ENCODE peak calls at places on chromosome 17, in five cellular contexts. One of them, this sample, is unnamed.
A peak's percentile ranks its signal among the peaks of the same experiment; 100 is the strongest.

GRCh38 chr17:65055280-65055707 is 1.2 kb downstream of the GNA13 start:
- DNase-seq in uterus: no peak
- DNase-seq in CD4-positive, alpha-beta T cell: no peak
- DNase-seq in caudate nucleus: no peak
- DNase-seq in lung: no peak
- DNase-seq in this sample: no peak

GRCh38 chr17:79074650-79075432 is at the start of gene ENGASE:
- DNase-seq in lung: peak; percentile 94
- DNase-seq in CD4-positive, alpha-beta T cell: peak; percentile 90
- DNase-seq in uterus: peak; percentile 89
- DNase-seq in caudate nucleus: peak; percentile 90
- DNase-seq in this sample: peak; percentile 59

GRCh38 chr17:17420561-17421269 is 56.1 kb upstream of the MED9 start:
- DNase-seq in caudate nucleus: no peak
- DNase-seq in CD4-positive, alpha-beta T cell: no peak
- DNase-seq in uterus: peak; percentile 62
- DNase-seq in lung: no peak
- DNase-seq in this sample: no peak

GRCh38 chr17:58224315-58224714 is 5.3 kb upstream of the MKS1 start:
- DNase-seq in caudate nucleus: no peak
- DNase-seq in CD4-positive, alpha-beta T cell: no peak
- DNase-seq in uterus: no peak
- DNase-seq in lung: no peak
- DNase-seq in this sample: no peak

GRCh38 chr17:81210868-81211267 is 11.9 kb downstream of the CEP131 start:
- DNase-seq in CD4-positive, alpha-beta T cell: no peak
- DNase-seq in uterus: no peak
- DNase-seq in caudate nucleus: no peak
- DNase-seq in lung: no peak
- DNase-seq in this sample: no peak

GRCh38 chr17:18256351-18256750 is 2.2 kb downstream of the FLII start:
- DNase-seq in caudate nucleus: no peak
- DNase-seq in CD4-positive, alpha-beta T cell: no peak
- DNase-seq in lung: no peak
- DNase-seq in uterus: no peak
- DNase-seq in this sample: no peak

GRCh38 chr17:42684929-42685556 is 2.7 kb downstream of the CNTNAP1 start:
- DNase-seq in uterus: no peak
- DNase-seq in caudate nucleus: no peak
- DNase-seq in CD4-positive, alpha-beta T cell: no peak
- DNase-seq in lung: no peak
- DNase-seq in this sample: no peak

GRCh38 chr17:21199856-21200255 is 14.1 kb downstream of the TMEM11 start:
- DNase-seq in CD4-positive, alpha-beta T cell: no peak
- DNase-seq in caudate nucleus: no peak
- DNase-seq in uterus: no peak
- DNase-seq in lung: no peak
- DNase-seq in this sample: no peak

GRCh38 chr17:39794249-39794970 is 56.7 kb downstream of the GRB7 start:
- DNase-seq in CD4-positive, alpha-beta T cell: no peak
- DNase-seq in uterus: no peak
- DNase-seq in lung: no peak
- DNase-seq in caudate nucleus: no peak
- DNase-seq in this sample: no peak

GRCh38 chr17:65268832-65269231 is 131.7 kb downstream of the RGS9 start:
- DNase-seq in uterus: no peak
- DNase-seq in caudate nucleus: no peak
- DNase-seq in lung: no peak
- DNase-seq in CD4-positive, alpha-beta T cell: no peak
- DNase-seq in this sample: no peak

GRCh38 chr17:48549909-48550308 is 5.0 kb upstream of the HOXB2 start:
- DNase-seq in caudate nucleus: no peak
- DNase-seq in CD4-positive, alpha-beta T cell: no peak
- DNase-seq in lung: no peak
- DNase-seq in uterus: no peak
- DNase-seq in this sample: no peak

GRCh38 chr17:40450175-40450574 is 6.9 kb downstream of the IGFBP4 start:
- DNase-seq in lung: no peak
- DNase-seq in CD4-positive, alpha-beta T cell: peak; percentile 38
- DNase-seq in caudate nucleus: no peak
- DNase-seq in uterus: peak; percentile 59
- DNase-seq in this sample: no peak

GRCh38 chr17:79395545-79395944 is 215.3 kb downstream of the RBFOX3 start:
- DNase-seq in lung: no peak
- DNase-seq in CD4-positive, alpha-beta T cell: no peak
- DNase-seq in caudate nucleus: no peak
- DNase-seq in uterus: no peak
- DNase-seq in this sample: no peak

GRCh38 chr17:44331249-44331760 is 6.7 kb upstream of the SLC25A39 start:
- DNase-seq in uterus: peak; percentile 72
- DNase-seq in caudate nucleus: peak; percentile 43
- DNase-seq in CD4-positive, alpha-beta T cell: peak; percentile 59
- DNase-seq in lung: peak; percentile 83
- DNase-seq in this sample: no peak

GRCh38 chr17:7445011-7445927 is at the start of gene CHRNB1:
- DNase-seq in lung: peak; percentile 80
- DNase-seq in uterus: peak; percentile 60
- DNase-seq in CD4-positive, alpha-beta T cell: peak; percentile 28
- DNase-seq in caudate nucleus: peak; percentile 58
- DNase-seq in this sample: no peak

GRCh38 chr17:62792122-62792800 is 15.9 kb downstream of the MARCHF10 start:
- DNase-seq in uterus: no peak
- DNase-seq in lung: no peak
- DNase-seq in CD4-positive, alpha-beta T cell: no peak
- DNase-seq in caudate nucleus: no peak
- DNase-seq in this sample: peak; percentile 91

GRCh38 chr17:7833795-7834553 is at the start of gene KDM6B:
- DNase-seq in CD4-positive, alpha-beta T cell: peak; percentile 80
- DNase-seq in uterus: peak; percentile 95
- DNase-seq in caudate nucleus: peak; percentile 66
- DNase-seq in lung: peak; percentile 95
- DNase-seq in this sample: peak; percentile 67

GRCh38 chr17:2302740-2303277 is 776 bp downstream of the SMG6 start:
- DNase-seq in uterus: no peak
- DNase-seq in lung: no peak
- DNase-seq in caudate nucleus: no peak
- DNase-seq in CD4-positive, alpha-beta T cell: no peak
- DNase-seq in this sample: no peak

GRCh38 chr17:18093616-18094408 is 6.1 kb downstream of the DRG2 start:
- DNase-seq in lung: no peak
- DNase-seq in caudate nucleus: no peak
- DNase-seq in uterus: no peak
- DNase-seq in CD4-positive, alpha-beta T cell: no peak
- DNase-seq in this sample: peak; percentile 26

GRCh38 chr17:73064084-73064938 is 28.2 kb downstream of the SLC39A11 start:
- DNase-seq in uterus: no peak
- DNase-seq in CD4-positive, alpha-beta T cell: no peak
- DNase-seq in lung: no peak
- DNase-seq in caudate nucleus: peak; percentile 10
- DNase-seq in this sample: no peak

DNA sequence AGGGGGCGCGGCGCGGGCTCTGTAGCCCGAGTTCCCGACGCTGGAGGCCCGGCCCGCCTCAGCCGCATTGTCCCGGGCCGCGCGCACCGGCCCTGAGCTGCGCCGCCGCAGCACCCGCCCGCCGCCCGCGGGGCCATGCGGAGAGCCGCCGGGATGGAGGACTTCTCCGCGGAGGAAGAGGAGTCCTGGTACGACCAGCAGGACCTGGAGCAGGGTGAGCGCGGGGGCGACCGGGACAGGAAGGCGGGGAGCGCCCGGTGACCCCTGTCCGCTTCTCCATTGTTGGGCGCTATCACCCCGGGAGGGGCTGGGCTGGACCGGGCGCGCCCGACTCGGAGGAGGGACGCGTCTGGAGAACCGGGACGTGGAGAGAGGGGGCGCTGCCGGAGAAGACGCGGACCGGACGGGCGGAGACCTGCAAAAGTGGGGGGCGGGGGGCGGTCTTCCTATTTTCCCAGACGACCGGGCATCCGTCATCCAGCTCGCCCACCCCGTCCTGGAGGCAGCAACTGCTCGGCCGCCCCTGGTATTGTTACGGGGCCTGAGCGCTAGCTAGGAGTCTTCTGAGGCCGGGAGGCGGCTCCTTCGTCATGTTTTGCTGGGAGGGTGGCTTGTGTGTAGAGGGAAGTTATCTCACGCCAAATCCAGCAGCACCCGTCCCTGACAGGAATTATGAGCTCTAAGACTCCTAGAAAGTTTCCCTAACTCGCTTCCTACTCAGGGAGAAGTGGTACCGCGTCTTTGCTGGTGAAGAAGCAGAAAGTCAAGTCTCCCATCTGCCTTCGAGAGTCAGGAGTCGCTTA is 678 bp downstream of the CDR2L start:
- DNase-seq in caudate nucleus: peak; percentile 66
- DNase-seq in lung: peak; percentile 65
- DNase-seq in CD4-positive, alpha-beta T cell: no peak
- DNase-seq in uterus: peak; percentile 93
- DNase-seq in this sample: peak; percentile 29
- H3K27ac ChIP-seq in caudate nucleus: peak overlapping the region; percentile 76
- H3K27ac ChIP-seq in lung: peak overlapping the region; percentile 96
- H3K27ac ChIP-seq in CD4-positive, alpha-beta T cell: no peak overlapping the region
- H3K27ac ChIP-seq in uterus: peak overlapping the region; percentile 98
- H3K27ac ChIP-seq in this sample: peak overlapping the region; percentile 97

DNA sequence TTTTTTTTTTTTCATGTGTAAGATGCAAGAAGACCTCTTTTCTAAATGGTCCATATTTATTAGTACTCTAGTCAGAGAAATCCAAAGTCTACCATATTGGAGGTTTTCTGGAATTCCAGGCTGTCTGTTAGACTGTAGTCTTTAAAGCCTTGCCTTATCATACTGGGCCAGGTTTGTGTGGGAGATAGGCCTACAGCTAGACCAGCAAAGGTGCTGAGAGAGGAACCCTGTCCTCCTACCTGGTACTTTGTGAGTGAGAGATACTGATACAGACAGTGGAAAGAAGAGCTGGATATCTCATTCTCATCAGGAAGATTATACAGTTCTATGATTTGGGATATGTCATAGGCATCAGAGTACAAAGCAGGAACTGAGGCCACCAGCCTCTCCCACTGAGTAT is 8.1 kb downstream of the RHOT1 start:
- DNase-seq in lung: no peak
- DNase-seq in uterus: no peak
- DNase-seq in caudate nucleus: no peak
- DNase-seq in CD4-positive, alpha-beta T cell: no peak
- DNase-seq in this sample: no peak
- H3K27ac ChIP-seq in lung: no peak overlapping the region
- H3K27ac ChIP-seq in uterus: no peak overlapping the region
- H3K27ac ChIP-seq in caudate nucleus: no peak overlapping the region
- H3K27ac ChIP-seq in CD4-positive, alpha-beta T cell: no peak overlapping the region
- H3K27ac ChIP-seq in this sample: no peak overlapping the region

DNA sequence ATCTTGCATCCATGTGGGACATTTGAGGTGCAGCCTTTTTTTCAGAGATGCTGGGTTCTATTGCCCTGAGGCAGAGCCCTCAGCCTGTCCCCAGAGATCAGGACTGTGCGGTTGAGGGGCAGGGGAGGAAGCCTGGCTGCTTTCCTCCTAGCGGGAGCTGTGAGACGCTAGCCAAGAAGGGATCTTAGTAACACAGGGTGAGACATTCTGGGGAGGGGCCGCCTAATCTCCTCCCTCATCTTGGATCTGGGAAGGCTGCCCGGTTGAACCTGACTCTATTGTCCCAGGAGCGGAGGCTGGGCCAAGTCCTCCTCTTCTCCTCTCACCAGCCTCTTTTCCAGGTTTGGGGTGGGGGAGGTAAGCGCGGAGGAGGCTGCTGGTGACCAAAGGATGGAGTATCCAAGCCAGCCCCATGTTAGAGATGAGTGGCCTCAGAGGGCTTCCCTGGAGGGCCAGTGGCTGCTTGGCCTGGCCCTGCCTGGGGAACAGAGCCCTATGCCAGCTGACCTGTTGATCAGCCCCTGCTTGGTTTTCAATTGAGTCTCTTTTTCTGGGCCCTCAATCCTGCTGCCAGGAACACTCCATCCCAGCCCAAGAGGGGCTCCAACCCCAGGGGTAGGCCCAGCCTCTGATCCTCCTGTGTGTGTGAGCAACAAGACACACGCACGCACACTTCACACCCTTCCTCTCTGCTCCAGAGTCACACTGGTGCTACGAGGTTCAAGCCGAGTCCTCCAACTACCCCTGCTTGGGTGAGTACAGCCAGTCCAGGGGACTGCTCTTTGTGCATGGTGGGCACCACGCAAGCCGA is 5.0 kb downstream of the CA4 start:
- DNase-seq in CD4-positive, alpha-beta T cell: no peak
- DNase-seq in uterus: no peak
- DNase-seq in caudate nucleus: no peak
- DNase-seq in lung: no peak
- DNase-seq in this sample: no peak
- H3K27ac ChIP-seq in CD4-positive, alpha-beta T cell: no peak overlapping the region
- H3K27ac ChIP-seq in uterus: peak overlapping the region; percentile 36
- H3K27ac ChIP-seq in caudate nucleus: peak overlapping the region; percentile 1
- H3K27ac ChIP-seq in lung: no peak overlapping the region
- H3K27ac ChIP-seq in this sample: no peak overlapping the region

GRCh38 chr17:35079547-35079946 is 16.0 kb upstream of the RFFL start:
- DNase-seq in CD4-positive, alpha-beta T cell: no peak
- DNase-seq in lung: no peak
- DNase-seq in caudate nucleus: no peak
- DNase-seq in uterus: no peak
- DNase-seq in this sample: no peak
- H3K27ac ChIP-seq in CD4-positive, alpha-beta T cell: no peak overlapping the region
- H3K27ac ChIP-seq in lung: no peak overlapping the region
- H3K27ac ChIP-seq in caudate nucleus: peak overlapping the region; percentile 9
- H3K27ac ChIP-seq in uterus: no peak overlapping the region
- H3K27ac ChIP-seq in this sample: no peak overlapping the region

GRCh38 chr17:50353600-50354195 is 7.8 kb downstream of the XYLT2 start:
- DNase-seq in uterus: no peak
- DNase-seq in caudate nucleus: no peak
- DNase-seq in lung: no peak
- DNase-seq in CD4-positive, alpha-beta T cell: no peak
- DNase-seq in this sample: no peak

GRCh38 chr17:50354198-50354597 is 8.3 kb downstream of the XYLT2 start:
- DNase-seq in CD4-positive, alpha-beta T cell: no peak
- DNase-seq in uterus: no peak
- DNase-seq in caudate nucleus: no peak
- DNase-seq in lung: no peak
- DNase-seq in this sample: no peak

GRCh38 chr17:50350733-50351132 is 4.8 kb downstream of the XYLT2 start:
- DNase-seq in caudate nucleus: no peak
- DNase-seq in lung: no peak
- DNase-seq in CD4-positive, alpha-beta T cell: no peak
- DNase-seq in uterus: no peak
- DNase-seq in this sample: no peak

GRCh38 chr17:50352693-50353599 is 7.0 kb downstream of the XYLT2 start:
- DNase-seq in uterus: no peak
- DNase-seq in lung: no peak
- DNase-seq in CD4-positive, alpha-beta T cell: no peak
- DNase-seq in caudate nucleus: no peak
- DNase-seq in this sample: no peak

GRCh38 chr17:50352072-50352692 is 6.3 kb downstream of the XYLT2 start:
- DNase-seq in CD4-positive, alpha-beta T cell: no peak
- DNase-seq in lung: no peak
- DNase-seq in uterus: no peak
- DNase-seq in caudate nucleus: no peak
- DNase-seq in this sample: no peak
- H3K27ac ChIP-seq in CD4-positive, alpha-beta T cell: no peak overlapping the region
- H3K27ac ChIP-seq in lung: no peak overlapping the region
- H3K27ac ChIP-seq in uterus: no peak overlapping the region
- H3K27ac ChIP-seq in caudate nucleus: no peak overlapping the region
- H3K27ac ChIP-seq in this sample: no peak overlapping the region

This sample was measured in AG04450.